ENCODE peak calls at places on chromosomes 16 and 17, in five cellular contexts. J is CD8-positive, alpha-beta memory T cell; B is prostate gland; F is RWPE2; R is A673. Z is an unnamed sample.
A peak's percentile ranks its signal among the peaks of the same experiment; 100 is the strongest.

GRCh38 chr17:35786941-35787432 is 8.5 kb downstream of the MMP28 start:
- DNase-seq in R (no peak), F (no peak), J (no peak), B (no peak), Z (no peak)

GRCh38 chr17:21210411-21211076 is 3.4 kb downstream of the TMEM11 start:
- DNase-seq in R (no peak), B (no peak), F (no peak), J (no peak), Z (no peak)

GRCh38 chr17:77343031-77343866 is 202.5 kb downstream of the SEC14L1 start:
- DNase-seq in B (no peak), R (no peak), F (no peak), J (no peak), Z (no peak)

GRCh38 chr17:28912281-28912937 is 9.5 kb upstream of the DHRS13 start:
- DNase-seq in F (no peak), B (no peak), R (peak; percentile 65), J (no peak), Z (no peak)

GRCh38 chr17:38619451-38619795 is 13.7 kb upstream of the SRCIN1 start:
- DNase-seq in F (no peak), J (no peak), R (no peak), B (no peak), Z (no peak)

GRCh38 chr16:30904114-30904780 is 7.8 kb downstream of the CTF1 start:
- DNase-seq in F (no peak), B (no peak), R (no peak), J (no peak), Z (no peak)

GRCh38 chr16:71895679-71896385 is 501 bp downstream of the IST1 start:
- DNase-seq in B (peak; percentile 15), R (peak; percentile 41), J (no peak), F (no peak), Z (peak; percentile 23)

GRCh38 chr16:81810361-81810760 is 31.3 kb downstream of the PLCG2 start:
- DNase-seq in F (no peak), J (no peak), R (no peak), B (no peak), Z (no peak)

GRCh38 chr17:45048795-45049563 is 2.5 kb downstream of the DCAKD start:
- DNase-seq in F (no peak), R (no peak), J (no peak), B (no peak), Z (no peak)

GRCh38 chr17:43669971-43670644 is 8.4 kb upstream of the MEOX1 start:
- DNase-seq in R (no peak), B (no peak), F (no peak), J (no peak), Z (peak; percentile 92)

GRCh38 chr16:70470927-70471341 is 16.5 kb downstream of the FCSK start:
- DNase-seq in B (no peak), R (no peak), F (no peak), J (no peak), Z (peak; percentile 25)

GRCh38 chr17:58325289-58325726 is 3.3 kb downstream of the TSPOAP1 start:
- DNase-seq in F (no peak), R (no peak), B (no peak), J (no peak), Z (no peak)

GRCh38 chr17:80738020-80738380 is 193.4 kb downstream of the RPTOR start:
- DNase-seq in J (no peak), F (no peak), B (no peak), R (no peak), Z (no peak)

GRCh38 chr16:4376126-4376819 is 4.6 kb downstream of the VASN start:
- DNase-seq in J (no peak), B (peak; percentile 80), R (no peak), F (no peak), Z (no peak)

GRCh38 chr17:42603318-42603717 is 5.9 kb downstream of the RETREG3 start:
- DNase-seq in F (no peak), J (no peak), B (no peak), R (no peak), Z (no peak)

GRCh38 chr16:89137666-89138512 is 33.7 kb upstream of the CDH15 start:
- DNase-seq in F (peak; percentile 61), R (no peak), B (no peak), J (no peak), Z (no peak)

GRCh38 chr16:79638386-79639106 is 38.0 kb upstream of the MAF start:
- DNase-seq in J (no peak), B (no peak), R (no peak), F (no peak), Z (no peak)

GRCh38 chr16:81836279-81837054 is 57.4 kb downstream of the PLCG2 start:
- DNase-seq in J (no peak), R (no peak), F (no peak), B (no peak), Z (no peak)

GRCh38 chr17:80177986-80178590 is 8.3 kb downstream of the CARD14 start:
- DNase-seq in J (no peak), F (no peak), B (no peak), R (no peak), Z (peak; percentile 48)

GRCh38 chr17:14202388-14203166 is 34.1 kb downstream of the CDRT15 start:
- DNase-seq in F (no peak), R (no peak), B (no peak), J (no peak), Z (no peak)

GRCh38 chr16:5042574-5043171 is 8.9 kb upstream of the NAGPA start:
- DNase-seq in B (no peak), F (peak; percentile 25), J (no peak), R (peak; percentile 44), Z (no peak)

GRCh38 chr16:28069921-28070794 is 6.6 kb upstream of the GSG1L start:
- DNase-seq in F (no peak), J (no peak), B (no peak), R (no peak), Z (no peak)

GRCh38 chr17:38861399-38861843 is 7.9 kb upstream of the RPL23 start:
- DNase-seq in J (no peak), B (no peak), R (peak; percentile 71), F (no peak), Z (no peak)

GRCh38 chr17:32256012-32256694 is 9.5 kb upstream of the RHBDL3 start:
- DNase-seq in B (no peak), F (no peak), R (no peak), J (no peak), Z (no peak)

GRCh38 chr17:8835106-8835505 is 32.4 kb downstream of the PIK3R6 start:
- DNase-seq in J (no peak), B (no peak), R (no peak), F (no peak), Z (no peak)

GRCh38 chr17:2853111-2853721 is 57.0 kb downstream of the RAP1GAP2 start:
- DNase-seq in J (peak; percentile 17), F (no peak), R (no peak), B (peak; percentile 38), Z (peak; percentile 41)

GRCh38 chr17:21119247-21119944 is 7.4 kb upstream of the DHRS7B start:
- DNase-seq in R (peak; percentile 69), B (peak; percentile 60), F (no peak), J (peak; percentile 63), Z (peak; percentile 78)

GRCh38 chr16:1156983-1157638 is 4.2 kb downstream of the CACNA1H start:
- DNase-seq in R (no peak), B (no peak), J (no peak), F (no peak), Z (no peak)

GRCh38 chr16:1156111-1156982 is 3.4 kb downstream of the CACNA1H start:
- DNase-seq in R (peak; percentile 63), B (no peak), F (no peak), J (no peak), Z (peak; percentile 25)

GRCh38 chr16:1158456-1159324 is 5.8 kb downstream of the CACNA1H start:
- DNase-seq in J (no peak), F (no peak), R (peak; percentile 56), B (no peak), Z (peak; percentile 46)

GRCh38 chr16:1159325-1159972 is 6.5 kb downstream of the CACNA1H start:
- DNase-seq in B (no peak), R (no peak), F (no peak), J (no peak), Z (peak; percentile 67)

GRCh38 chr16:1157639-1158455 is 4.9 kb downstream of the CACNA1H start:
- DNase-seq in F (no peak), B (no peak), J (no peak), R (no peak), Z (no peak)
- H3K27me3 ChIP-seq in F (peaks cover 66% of the 10 kb centered on the region), B (no peaks in the 10 kb centered on the region), J (peaks cover 10% of the 10 kb centered on the region), R (no peaks in the 10 kb centered on the region), Z (peaks cover 70% of the 10 kb centered on the region)

GRCh38 chr16:73143681-73144370 is 95.9 kb upstream of the ZFHX3 start:
- DNase-seq in R (no peak), B (no peak), F (no peak), J (no peak), Z (no peak)
- H3K4me1 ChIP-seq in R (no peaks in the 10 kb centered on the region), B (no peaks in the 10 kb centered on the region), F (no peaks in the 10 kb centered on the region), J (no peaks in the 10 kb centered on the region), Z (no peaks in the 10 kb centered on the region)

GRCh38 chr17:79033741-79034501 is 10.0 kb downstream of the C1QTNF1 start:
- DNase-seq in B (peak; percentile 41), J (no peak), R (no peak), F (peak; percentile 57), Z (peak; percentile 100)

GRCh38 chr17:79034931-79035485 is 11.0 kb downstream of the C1QTNF1 start:
- DNase-seq in F (peak; percentile 26), R (no peak), J (no peak), B (no peak), Z (no peak)

GRCh38 chr17:79036609-79037008 is 12.6 kb downstream of the C1QTNF1 start:
- DNase-seq in R (peak; percentile 39), F (peak; percentile 30), B (no peak), J (no peak), Z (no peak)

GRCh38 chr17:79036181-79036580 is 12.2 kb downstream of the C1QTNF1 start:
- DNase-seq in R (no peak), J (no peak), B (no peak), F (peak; percentile 14), Z (no peak)

DNA sequence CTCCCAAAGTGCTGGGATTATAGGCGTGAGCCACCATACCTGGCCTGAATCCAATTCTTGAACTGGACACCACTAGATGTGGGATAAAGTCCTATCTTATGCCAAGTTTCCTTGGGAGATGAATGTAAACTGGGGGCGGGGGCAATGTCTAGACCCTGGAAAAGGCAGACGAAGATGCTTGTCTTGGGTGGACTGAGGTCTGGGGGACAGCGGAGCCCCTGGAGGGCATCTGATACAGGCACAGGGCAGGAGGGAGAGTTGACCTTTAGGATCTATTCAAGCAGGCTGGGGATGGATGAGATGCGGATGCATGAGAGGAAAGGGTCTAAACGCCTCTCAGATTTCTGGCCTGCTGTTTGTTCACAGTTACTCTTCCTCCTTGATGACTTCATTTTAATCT is 11.7 kb downstream of the C1QTNF1 start:
- DNase-seq in J (no peak), F (peak; percentile 15), B (no peak), R (no peak), Z (no peak)
- H3K27me3 ChIP-seq in J (peaks cover 4% of the 10 kb centered on the region), F (no peaks in the 10 kb centered on the region), B (no peaks in the 10 kb centered on the region), R (no peaks in the 10 kb centered on the region), Z (no peaks in the 10 kb centered on the region)

DNA sequence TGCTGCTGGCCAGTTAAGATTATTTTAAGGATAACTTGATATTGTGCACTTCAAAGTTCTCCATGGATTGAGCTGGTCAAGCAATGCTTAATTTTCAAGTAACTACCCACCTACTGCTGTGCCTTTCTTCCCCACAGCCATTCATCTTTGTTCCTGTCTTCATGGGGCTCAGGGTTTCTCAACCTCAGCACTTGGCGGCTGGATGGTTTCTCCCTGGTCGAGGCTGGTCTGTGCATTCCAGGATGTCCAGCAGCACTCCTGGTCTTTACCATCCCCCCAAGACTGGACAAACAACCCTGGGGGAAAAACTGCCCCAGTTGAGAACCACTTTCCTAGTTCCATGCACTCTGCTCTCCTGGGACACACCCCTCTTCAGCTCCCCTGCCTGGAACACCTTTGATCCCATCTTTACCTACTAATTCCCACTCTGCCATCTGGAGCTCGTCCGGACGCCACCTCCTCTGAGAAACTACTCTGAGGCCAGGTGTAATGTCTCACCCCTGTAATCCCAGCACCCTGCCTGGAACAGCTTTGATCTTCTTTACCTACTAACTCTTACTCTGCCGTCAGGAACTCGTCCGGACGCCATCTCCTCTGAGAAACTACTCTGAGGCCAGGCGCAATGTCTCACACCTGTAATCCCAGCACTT is 81.5 kb downstream of the NXN start:
- DNase-seq in J (no peak), R (no peak), F (no peak), B (no peak), Z (no peak)
- H3K4me1 ChIP-seq in J (no peaks in the 10 kb centered on the region), R (no peaks in the 10 kb centered on the region), F (peaks cover 16% of the 10 kb centered on the region), B (no peaks in the 10 kb centered on the region), Z (no peaks in the 10 kb centered on the region)

Z was measured in SJCRH30.